ENCODE peak calls at places on chromosome 1, in five cellular contexts. R, J, O, S and H are unnamed samples.

GRCh38 chr1:108747128-108747827 is 804 bp downstream of the STXBP3 start:
- DNase-seq in R (peak), J (peak), O (peak), S (peak), H (peak)

GRCh38 chr1:230548997-230549396 is 93.3 kb upstream of the COG2 start:
- DNase-seq in R (no peak), J (no peak), O (no peak), S (peak), H (no peak)

GRCh38 chr1:87473203-87473661 is 144.6 kb downstream of the LMO4 start:
- DNase-seq in R (no peak), J (no peak), O (no peak), S (no peak), H (no peak)

GRCh38 chr1:6601865-6602668 is 602 bp downstream of the KLHL21 start:
- DNase-seq in R (peak), J (no peak), O (no peak), S (no peak), H (peak)

GRCh38 chr1:201409440-201409839 is 10.3 kb upstream of the LAD1 start:
- DNase-seq in R (no peak), J (no peak), O (no peak), S (no peak), H (no peak)

GRCh38 chr1:243758647-243759046 is 91.4 kb downstream of the AKT3 start:
- DNase-seq in R (no peak), J (no peak), O (no peak), S (no peak), H (no peak)

GRCh38 chr1:158248122-158248521 is 6.1 kb upstream of the CD1A start:
- DNase-seq in R (no peak), J (no peak), O (peak), S (no peak), H (no peak)

GRCh38 chr1:77465139-77465538 is 183.3 kb downstream of the AK5 start:
- DNase-seq in R (no peak), J (no peak), O (no peak), S (no peak), H (no peak)

GRCh38 chr1:10537082-10537766 is 62.5 kb downstream of the PEX14 start:
- DNase-seq in R (no peak), J (no peak), O (no peak), S (no peak), H (no peak)

GRCh38 chr1:171355727-171356126 is 41.7 kb downstream of the FMO4 start:
- DNase-seq in R (no peak), J (no peak), O (no peak), S (no peak), H (no peak)

GRCh38 chr1:171965802-171966201 is 124.5 kb downstream of the DNM3 start:
- DNase-seq in R (no peak), J (no peak), O (no peak), S (no peak), H (no peak)

GRCh38 chr1:39391741-39392679 is 99.4 kb upstream of the BMP8A start:
- DNase-seq in R (no peak), J (no peak), O (no peak), S (peak), H (peak)

GRCh38 chr1:223337174-223337869 is 26.7 kb downstream of the SUSD4 start:
- DNase-seq in R (no peak), J (no peak), O (no peak), S (no peak), H (peak)

GRCh38 chr1:118920124-118920675 is 67.9 kb downstream of the TBX15 start:
- DNase-seq in R (no peak), J (no peak), O (no peak), S (no peak), H (no peak)

GRCh38 chr1:228392111-228392936 is 14.3 kb downstream of the TRIM11 start:
- DNase-seq in R (peak), J (no peak), O (no peak), S (no peak), H (no peak)

GRCh38 chr1:193799371-193799770 is 613.0 kb upstream of the B3GALT2 start:
- DNase-seq in R (no peak), J (no peak), O (no peak), S (no peak), H (no peak)

GRCh38 chr1:8303141-8303540 is 14.8 kb upstream of the SLC45A1 start:
- DNase-seq in R (no peak), J (no peak), O (no peak), S (no peak), H (no peak)

GRCh38 chr1:68346192-68346808 is 103.5 kb downstream of the RPE65 start:
- DNase-seq in R (no peak), J (no peak), O (no peak), S (peak), H (peak)

GRCh38 chr1:96234299-96234698 is 487.3 kb upstream of the PTBP2 start:
- DNase-seq in R (peak), J (no peak), O (no peak), S (no peak), H (no peak)

GRCh38 chr1:211543003-211543402 is 36.0 kb downstream of the SLC30A1 start:
- DNase-seq in R (no peak), J (no peak), O (no peak), S (no peak), H (no peak)